ENCODE peak calls at places on chromosomes 5 and 9, in five cellular contexts. P is left colon; I is NCI-H460; L is activated CD4-positive, alpha-beta T cell treated with anti-CD3 and anti-CD28 coated beads for 1 hour; Z is activated gamma-delta T cell treated with Interleukin-2 at 50 U/mL for 16 hours. C is an unnamed sample.

GRCh38 chr5:126912607-126913006 is 117.8 kb downstream of the MARCHF3 start:
- DNase-seq in I (no peak), P (no peak), Z (no peak), L (no peak), C (no peak)

GRCh38 chr5:168179185-168179584 is 112.3 kb upstream of the WWC1 start:
- DNase-seq in P (no peak), L (no peak), Z (no peak), I (no peak), C (no peak)

GRCh38 chr5:88142801-88143692 is 125.6 kb downstream of the TMEM161B start:
- DNase-seq in L (no peak), I (no peak), P (peak; percentile 10), Z (no peak), C (peak; percentile 63)

GRCh38 chr5:96972599-96973334 is 36.9 kb downstream of the LNPEP start:
- DNase-seq in I (no peak), P (no peak), L (no peak), Z (no peak), C (no peak)

GRCh38 chr9:94804917-94805544 is 78.5 kb downstream of the AOPEP start:
- DNase-seq in L (no peak), P (no peak), Z (no peak), I (peak; percentile 24), C (no peak)

GRCh38 chr5:85651744-85652143 is 966.0 kb upstream of the COX7C start:
- DNase-seq in P (no peak), I (no peak), L (no peak), Z (no peak), C (no peak)

GRCh38 chr5:128258387-128258786 is 174.8 kb downstream of the SLC12A2 start:
- DNase-seq in L (no peak), P (no peak), Z (no peak), I (no peak), C (no peak)

GRCh38 chr9:133067813-133068212 is 6.0 kb downstream of the CEL start:
- DNase-seq in I (no peak), P (no peak), L (no peak), Z (no peak), C (no peak)

GRCh38 chr5:96548941-96549340 is 113.2 kb upstream of the CAST start:
- DNase-seq in L (no peak), Z (no peak), I (no peak), P (no peak), C (no peak)

GRCh38 chr5:109705596-109705995 is 15.9 kb downstream of the MAN2A1 start:
- DNase-seq in Z (no peak), L (no peak), P (no peak), I (no peak), C (no peak)

GRCh38 chr9:90914196-90914595 is 112.6 kb downstream of the SYK start:
- DNase-seq in I (no peak), P (no peak), Z (no peak), L (no peak), C (no peak)

GRCh38 chr5:130885027-130885426 is 280.0 kb downstream of the HINT1 start:
- DNase-seq in P (peak; percentile 33), L (no peak), Z (no peak), I (no peak), C (no peak)

GRCh38 chr5:134466241-134467069 is 54.8 kb upstream of the CDKN2AIPNL start:
- DNase-seq in I (peak; percentile 85), P (peak; percentile 95), Z (peak; percentile 49), L (no peak), C (peak; percentile 99)

GRCh38 chr5:172194985-172195774 is 1.2 kb downstream of the EFCAB9 start:
- DNase-seq in P (no peak), Z (no peak), I (no peak), L (no peak), C (no peak)

GRCh38 chr5:90410178-90410762 is 714 bp upstream of the CETN3 start:
- DNase-seq in I (no peak), L (no peak), Z (no peak), P (no peak), C (no peak)

GRCh38 chr9:105475302-105475701 is 27.5 kb downstream of the FSD1L start:
- DNase-seq in Z (no peak), L (no peak), P (no peak), I (peak; percentile 13), C (no peak)

GRCh38 chr5:178108446-178108845 is 4.9 kb upstream of the N4BP3 start:
- DNase-seq in I (no peak), P (no peak), L (no peak), Z (no peak), C (no peak)

GRCh38 chr9:68800836-68801235 is 95.8 kb downstream of the PIP5K1B start:
- DNase-seq in P (no peak), Z (no peak), I (no peak), L (no peak), C (no peak)

GRCh38 chr5:93186031-93186682 is 394.9 kb downstream of the NR2F1-AS1 start:
- DNase-seq in P (no peak), I (no peak), Z (no peak), L (no peak), C (no peak)

GRCh38 chr5:128684951-128685350 is 146.9 kb upstream of the FBN2 start:
- DNase-seq in P (no peak), Z (no peak), L (no peak), I (no peak), C (no peak)

GRCh38 chr9:90870646-90871326 is 69.2 kb downstream of the SYK start:
- DNase-seq in P (peak; percentile 34), I (peak; percentile 54), L (no peak), Z (peak; percentile 30), C (no peak)

GRCh38 chr9:90137824-90138223 is 504.8 kb downstream of the DIRAS2 start:
- DNase-seq in P (no peak), I (no peak), L (no peak), Z (no peak), C (no peak)

C was measured in Right ventricle myocardium superior.